ENCODE peak calls at places on chromosome 16, in seven cellular contexts. N, X, Q, L, S, K and T are unnamed samples.

GRCh38 chr16:7268182-7268581 is 64.5 kb upstream of the RBFOX1 start:
- DNase-seq in L (peak; percentile 46), Q (peak; percentile 64), N (no peak), S (no peak), K (no peak), X (no peak), T (peak; percentile 51)

GRCh38 chr16:75099738-75100615 is 16.6 kb downstream of the LDHD start:
- DNase-seq in X (no peak), S (no peak), K (no peak), N (no peak), Q (no peak), L (peak; percentile 29), T (no peak)

GRCh38 chr16:85546585-85547447 is 66.3 kb upstream of the GSE1 start:
- DNase-seq in S (no peak), X (no peak), K (no peak), N (no peak), Q (no peak), L (no peak), T (no peak)

GRCh38 chr16:19804538-19805323 is 79.9 kb downstream of the GPRC5B start:
- DNase-seq in K (peak; percentile 79), S (no peak), L (no peak), X (no peak), N (peak; percentile 13), Q (peak; percentile 25), T (no peak)

GRCh38 chr16:57592591-57593003 is 35.8 kb upstream of the ADGRG1 start:
- DNase-seq in S (no peak), N (no peak), Q (no peak), L (no peak), X (no peak), K (no peak), T (no peak)

GRCh38 chr16:71230122-71230845 is at the start of gene HYDIN:
- DNase-seq in Q (peak; percentile 98), X (peak; percentile 37), N (peak; percentile 92), L (peak; percentile 91), S (no peak), K (peak; percentile 74), T (no peak)

GRCh38 chr16:9441021-9441420 is 349.6 kb downstream of the HAPSTR1 start:
- DNase-seq in X (no peak), N (no peak), Q (peak; percentile 20), S (no peak), K (no peak), L (no peak), T (peak; percentile 31)

GRCh38 chr16:87954361-87954760 is 3.1 kb downstream of the BANP start:
- DNase-seq in Q (no peak), K (no peak), S (no peak), L (no peak), X (no peak), N (no peak), T (no peak)

GRCh38 chr16:87850009-87851006 is 19.0 kb downstream of the SLC7A5 start:
- DNase-seq in N (peak; percentile 88), X (peak; percentile 49), S (no peak), Q (peak; percentile 80), L (peak; percentile 91), K (peak; percentile 70), T (peak; percentile 59)

GRCh38 chr16:30068750-30069574 is 3.4 kb downstream of the ALDOA start:
- DNase-seq in K (no peak), L (peak; percentile 52), S (no peak), X (no peak), Q (peak; percentile 39), N (peak; percentile 55), T (no peak)

GRCh38 chr16:87324411-87325275 is 7.5 kb upstream of the C16orf95 start:
- DNase-seq in L (peak; percentile 96), S (no peak), Q (peak; percentile 84), N (peak; percentile 68), X (peak; percentile 28), K (no peak), T (peak; percentile 27)

GRCh38 chr16:50708373-50709060 is 15.1 kb downstream of the NOD2 start:
- DNase-seq in L (no peak), Q (no peak), S (no peak), K (no peak), N (no peak), X (no peak), T (no peak)

GRCh38 chr16:85246473-85246872 is 134.2 kb upstream of the CIBAR2 start:
- DNase-seq in X (no peak), N (peak; percentile 68), S (no peak), L (peak; percentile 82), K (no peak), Q (no peak), T (peak; percentile 71)

GRCh38 chr16:78210305-78210704 is 110.9 kb downstream of the WWOX start:
- DNase-seq in S (peak; percentile 42), X (peak; percentile 46), L (no peak), Q (peak; percentile 23), K (no peak), N (no peak), T (no peak)

GRCh38 chr16:61836804-61837398 is 199.3 kb downstream of the CDH8 start:
- DNase-seq in Q (peak; percentile 83), N (no peak), L (no peak), K (no peak), S (no peak), X (no peak), T (no peak)

GRCh38 chr16:21260870-21261791 is 17.0 kb downstream of the CRYM start:
- DNase-seq in N (peak; percentile 32), K (peak; percentile 37), L (no peak), S (peak; percentile 51), Q (no peak), X (peak; percentile 98), T (no peak)

GRCh38 chr16:84532299-84532724 is 27.9 kb upstream of the MEAK7 start:
- DNase-seq in K (no peak), Q (peak; percentile 90), S (no peak), X (peak; percentile 95), N (no peak), L (no peak), T (no peak)

GRCh38 chr16:72015124-72015523 is 6.6 kb downstream of the DHODH start:
- DNase-seq in L (no peak), N (no peak), K (no peak), S (no peak), Q (no peak), X (no peak), T (no peak)

GRCh38 chr16:59696495-59696894 is 962.4 kb upstream of the GOT2 start:
- DNase-seq in K (no peak), L (no peak), Q (no peak), S (no peak), X (no peak), N (no peak), T (no peak)

GRCh38 chr16:4882633-4883285 is 35.5 kb downstream of the UBN1 start:
- DNase-seq in S (peak; percentile 92), N (peak; percentile 56), K (peak; percentile 46), X (peak; percentile 26), L (peak; percentile 62), Q (no peak), T (no peak)

GRCh38 chr16:11964761-11965539 is at the start of gene TNFRSF17:
- DNase-seq in X (no peak), N (no peak), S (no peak), L (no peak), Q (no peak), K (no peak), T (no peak)

GRCh38 chr16:79336437-79337229 is 263.9 kb downstream of the MAF start:
- DNase-seq in L (no peak), N (no peak), X (peak; percentile 11), K (no peak), S (no peak), Q (no peak), T (no peak)

GRCh38 chr16:79331064-79331463 is 269.5 kb downstream of the MAF start:
- DNase-seq in L (no peak), N (no peak), X (no peak), K (no peak), S (no peak), Q (no peak), T (no peak)

GRCh38 chr16:79329967-79330366 is 270.6 kb downstream of the MAF start:
- DNase-seq in K (no peak), L (no peak), N (no peak), S (no peak), Q (no peak), X (no peak), T (no peak)

GRCh38 chr16:79337906-79338305 is 262.6 kb downstream of the MAF start:
- DNase-seq in N (no peak), Q (no peak), L (no peak), X (no peak), K (no peak), S (no peak), T (no peak)

DNA sequence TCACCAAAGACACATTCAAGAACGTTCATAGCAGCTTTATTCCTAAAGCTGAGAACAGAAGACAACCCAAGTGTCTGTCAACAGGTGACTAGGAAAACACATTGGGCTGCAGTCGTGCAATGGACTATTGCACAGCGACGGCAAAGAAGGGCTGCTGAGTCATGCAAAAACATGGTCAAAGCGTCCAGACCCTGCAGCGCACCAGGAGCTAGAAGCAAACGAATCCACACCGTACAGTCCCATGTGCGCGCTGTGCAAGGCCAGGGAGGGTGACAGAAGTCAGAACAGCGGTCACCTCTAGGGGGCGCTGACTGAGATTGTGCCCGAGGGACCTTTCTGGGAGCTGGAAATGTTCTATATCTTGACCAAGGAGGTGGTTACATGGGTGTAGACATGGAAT is 266.4 kb downstream of the MAF start:
- DNase-seq in S (no peak), X (no peak), N (no peak), L (no peak), Q (peak; percentile 59), K (no peak), T (peak; percentile 21)
- TF ChIP-seq CTCF in S (peak; percentile 35), X (no peak), N (no peak), L (no peak), Q (peak; percentile 75), K (no peak), T (peak; percentile 64)

GRCh38 chr16:28090646-28091377 is 27.3 kb upstream of the GSG1L start:
- DNase-seq in X (peak; percentile 9), K (no peak), S (no peak), L (peak; percentile 48), Q (peak; percentile 66), N (no peak), T (peak; percentile 39)
- TF ChIP-seq CTCF in X (no peak), K (no peak), S (peak; percentile 52), L (peak; percentile 56), Q (peak; percentile 62), N (peak; percentile 20), T (peak; percentile 67)

GRCh38 chr16:67993207-67994036 is 5.9 kb downstream of the DPEP2 start:
- DNase-seq in Q (peak; percentile 84), S (peak; percentile 63), N (peak; percentile 83), L (peak; percentile 96), K (peak; percentile 61), X (peak; percentile 60), T (peak; percentile 84)
- TF ChIP-seq CTCF in Q (peak; percentile 92), S (peak; percentile 96), N (peak; percentile 88), L (peak; percentile 81), K (peak; percentile 97), X (peak; percentile 73), T (peak; percentile 97)

DNA sequence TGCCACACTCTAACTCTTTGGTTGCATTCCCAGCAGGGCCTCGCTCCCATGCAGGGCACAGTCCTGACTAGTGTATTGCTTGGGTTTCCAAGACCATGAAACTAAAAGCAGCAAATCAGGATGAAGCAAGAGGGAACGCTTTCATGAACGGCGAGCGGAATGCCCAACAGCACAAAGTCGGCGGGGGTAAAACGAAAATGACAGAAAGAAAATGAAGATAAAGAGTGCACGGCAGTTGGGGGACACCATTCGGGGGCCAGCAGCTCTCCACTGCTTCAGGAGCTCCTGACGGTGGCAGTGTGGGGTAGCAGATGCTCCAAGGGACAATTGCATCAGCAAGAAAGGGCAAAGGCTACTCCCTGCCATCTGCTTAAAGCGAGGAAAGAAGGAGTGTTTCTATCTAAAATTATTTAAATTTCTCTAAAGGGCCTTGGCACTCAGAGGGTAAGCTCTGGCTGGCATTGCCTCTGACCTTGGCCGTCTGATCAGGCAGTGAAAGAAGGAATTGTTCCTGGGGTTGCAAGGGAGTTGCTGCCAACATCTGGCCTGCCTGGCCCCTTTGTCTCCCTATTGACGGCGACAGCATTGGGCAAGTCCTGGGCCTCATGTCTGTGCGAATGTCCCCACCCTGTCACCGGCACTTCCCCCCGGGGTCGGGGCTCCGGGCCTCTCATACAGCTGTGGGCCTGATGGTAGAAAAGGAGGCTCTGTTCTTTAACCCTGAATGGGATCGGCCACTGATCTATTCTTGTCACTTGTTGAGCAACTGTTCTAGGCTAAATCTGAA is 138.2 kb downstream of the CMIP start:
- DNase-seq in Q (peak; percentile 37), L (no peak), X (peak; percentile 46), N (no peak), S (no peak), K (peak; percentile 46), T (no peak)
- TF ChIP-seq CTCF in Q (peak; percentile 38), L (no peak), X (no peak), N (no peak), S (peak; percentile 36), K (no peak), T (peak; percentile 31)